ENCODE peak calls at places on chromosomes 11 and 22, in four cellular contexts. One of them, this sample, is unnamed.

GRCh38 chr11:112826026-112826425 is 135.2 kb upstream of the NCAM1 start:
- DNase-seq in GM19239: no peak
- DNase-seq in skeletal muscle cell: no peak
- DNase-seq in stimulated activated CD4-positive, alpha-beta T cell treated with anti-CD3 and anti-CD28 coated beads, Interleukin-1b, Interleukin-23, amount 100 ng/mL, for 1 hour: no peak
- DNase-seq in this sample: no peak

GRCh38 chr11:11963842-11964773 is 44.3 kb downstream of the DKK3 start:
- DNase-seq in GM19239: no peak
- DNase-seq in skeletal muscle cell: no peak
- DNase-seq in stimulated activated CD4-positive, alpha-beta T cell treated with anti-CD3 and anti-CD28 coated beads, Interleukin-1b, Interleukin-23, amount 100 ng/mL, for 1 hour: no peak
- DNase-seq in this sample: no peak

GRCh38 chr11:19374189-19374588 is 133.4 kb upstream of the E2F8 start:
- DNase-seq in GM19239: no peak
- DNase-seq in skeletal muscle cell: peak; percentile 99
- DNase-seq in stimulated activated CD4-positive, alpha-beta T cell treated with anti-CD3 and anti-CD28 coated beads, Interleukin-1b, Interleukin-23, amount 100 ng/mL, for 1 hour: no peak
- DNase-seq in this sample: no peak

GRCh38 chr11:102757823-102758549 is 22.4 kb downstream of the MMP10 start:
- DNase-seq in GM19239: no peak
- DNase-seq in skeletal muscle cell: peak; percentile 52
- DNase-seq in stimulated activated CD4-positive, alpha-beta T cell treated with anti-CD3 and anti-CD28 coated beads, Interleukin-1b, Interleukin-23, amount 100 ng/mL, for 1 hour: no peak
- DNase-seq in this sample: no peak

GRCh38 chr11:102111011-102111786 is 952 bp downstream of the YAP1 start:
- DNase-seq in GM19239: no peak
- DNase-seq in skeletal muscle cell: peak; percentile 73
- DNase-seq in stimulated activated CD4-positive, alpha-beta T cell treated with anti-CD3 and anti-CD28 coated beads, Interleukin-1b, Interleukin-23, amount 100 ng/mL, for 1 hour: no peak
- DNase-seq in this sample: no peak

GRCh38 chr11:10845589-10845988 is 12.3 kb downstream of the ZBED5 start:
- DNase-seq in GM19239: no peak
- DNase-seq in skeletal muscle cell: no peak
- DNase-seq in stimulated activated CD4-positive, alpha-beta T cell treated with anti-CD3 and anti-CD28 coated beads, Interleukin-1b, Interleukin-23, amount 100 ng/mL, for 1 hour: no peak
- DNase-seq in this sample: no peak

GRCh38 chr11:36463781-36464180 is 46.3 kb downstream of the TRAF6 start:
- DNase-seq in GM19239: no peak
- DNase-seq in skeletal muscle cell: no peak
- DNase-seq in stimulated activated CD4-positive, alpha-beta T cell treated with anti-CD3 and anti-CD28 coated beads, Interleukin-1b, Interleukin-23, amount 100 ng/mL, for 1 hour: no peak
- DNase-seq in this sample: no peak

GRCh38 chr11:70584786-70585545 is 186.6 kb downstream of the CTTN start:
- DNase-seq in GM19239: no peak
- DNase-seq in skeletal muscle cell: no peak
- DNase-seq in stimulated activated CD4-positive, alpha-beta T cell treated with anti-CD3 and anti-CD28 coated beads, Interleukin-1b, Interleukin-23, amount 100 ng/mL, for 1 hour: no peak
- DNase-seq in this sample: no peak

GRCh38 chr22:41833369-41834004 is 582 bp downstream of the SREBF2 start:
- DNase-seq in GM19239: no peak
- DNase-seq in skeletal muscle cell: no peak
- DNase-seq in stimulated activated CD4-positive, alpha-beta T cell treated with anti-CD3 and anti-CD28 coated beads, Interleukin-1b, Interleukin-23, amount 100 ng/mL, for 1 hour: no peak
- DNase-seq in this sample: no peak

GRCh38 chr11:1204381-1205101 is 18.3 kb upstream of the MUC5B start:
- DNase-seq in GM19239: no peak
- DNase-seq in skeletal muscle cell: no peak
- DNase-seq in stimulated activated CD4-positive, alpha-beta T cell treated with anti-CD3 and anti-CD28 coated beads, Interleukin-1b, Interleukin-23, amount 100 ng/mL, for 1 hour: no peak
- DNase-seq in this sample: no peak

GRCh38 chr11:123305601-123306000 is 110.6 kb upstream of the CLMP start:
- DNase-seq in GM19239: no peak
- DNase-seq in skeletal muscle cell: no peak
- DNase-seq in stimulated activated CD4-positive, alpha-beta T cell treated with anti-CD3 and anti-CD28 coated beads, Interleukin-1b, Interleukin-23, amount 100 ng/mL, for 1 hour: no peak
- DNase-seq in this sample: no peak

GRCh38 chr11:71370895-71371673 is 77.1 kb downstream of the DHCR7 start:
- DNase-seq in GM19239: no peak
- DNase-seq in skeletal muscle cell: no peak
- DNase-seq in stimulated activated CD4-positive, alpha-beta T cell treated with anti-CD3 and anti-CD28 coated beads, Interleukin-1b, Interleukin-23, amount 100 ng/mL, for 1 hour: no peak
- DNase-seq in this sample: no peak

GRCh38 chr11:1838426-1839131 is at the start of gene TNNI2:
- DNase-seq in GM19239: no peak
- DNase-seq in skeletal muscle cell: no peak
- DNase-seq in stimulated activated CD4-positive, alpha-beta T cell treated with anti-CD3 and anti-CD28 coated beads, Interleukin-1b, Interleukin-23, amount 100 ng/mL, for 1 hour: no peak
- DNase-seq in this sample: no peak

GRCh38 chr22:39292002-39292401 is 27.4 kb downstream of the RPL3 start:
- DNase-seq in GM19239: no peak
- DNase-seq in skeletal muscle cell: no peak
- DNase-seq in stimulated activated CD4-positive, alpha-beta T cell treated with anti-CD3 and anti-CD28 coated beads, Interleukin-1b, Interleukin-23, amount 100 ng/mL, for 1 hour: no peak
- DNase-seq in this sample: no peak

GRCh38 chr11:132844956-132845355 is 687.3 kb downstream of the OPCML start:
- DNase-seq in GM19239: no peak
- DNase-seq in skeletal muscle cell: peak; percentile 85
- DNase-seq in stimulated activated CD4-positive, alpha-beta T cell treated with anti-CD3 and anti-CD28 coated beads, Interleukin-1b, Interleukin-23, amount 100 ng/mL, for 1 hour: no peak
- DNase-seq in this sample: no peak

GRCh38 chr22:37075046-37075445 is 23.5 kb downstream of the KCTD17 start:
- DNase-seq in GM19239: no peak
- DNase-seq in skeletal muscle cell: no peak
- DNase-seq in stimulated activated CD4-positive, alpha-beta T cell treated with anti-CD3 and anti-CD28 coated beads, Interleukin-1b, Interleukin-23, amount 100 ng/mL, for 1 hour: no peak
- DNase-seq in this sample: no peak

GRCh38 chr22:43376765-43377485 is 33.8 kb upstream of the SCUBE1 start:
- DNase-seq in GM19239: peak; percentile 45
- DNase-seq in skeletal muscle cell: no peak
- DNase-seq in stimulated activated CD4-positive, alpha-beta T cell treated with anti-CD3 and anti-CD28 coated beads, Interleukin-1b, Interleukin-23, amount 100 ng/mL, for 1 hour: no peak
- DNase-seq in this sample: no peak

GRCh38 chr11:1563697-1564534 is 8.2 kb downstream of the DUSP8 start:
- DNase-seq in GM19239: no peak
- DNase-seq in skeletal muscle cell: no peak
- DNase-seq in stimulated activated CD4-positive, alpha-beta T cell treated with anti-CD3 and anti-CD28 coated beads, Interleukin-1b, Interleukin-23, amount 100 ng/mL, for 1 hour: no peak
- DNase-seq in this sample: no peak

GRCh38 chr11:105860105-105860504 is 161.9 kb downstream of the MSANTD4 start:
- DNase-seq in GM19239: no peak
- DNase-seq in skeletal muscle cell: no peak
- DNase-seq in stimulated activated CD4-positive, alpha-beta T cell treated with anti-CD3 and anti-CD28 coated beads, Interleukin-1b, Interleukin-23, amount 100 ng/mL, for 1 hour: no peak
- DNase-seq in this sample: no peak

GRCh38 chr11:426851-427250 is 12.1 kb upstream of the SIGIRR start:
- DNase-seq in GM19239: no peak
- DNase-seq in skeletal muscle cell: no peak
- DNase-seq in stimulated activated CD4-positive, alpha-beta T cell treated with anti-CD3 and anti-CD28 coated beads, Interleukin-1b, Interleukin-23, amount 100 ng/mL, for 1 hour: no peak
- DNase-seq in this sample: no peak

GRCh38 chr11:132960273-132960672 is 572.0 kb downstream of the OPCML start:
- DNase-seq in GM19239: no peak
- DNase-seq in skeletal muscle cell: no peak
- DNase-seq in stimulated activated CD4-positive, alpha-beta T cell treated with anti-CD3 and anti-CD28 coated beads, Interleukin-1b, Interleukin-23, amount 100 ng/mL, for 1 hour: no peak
- DNase-seq in this sample: no peak

GRCh38 chr11:7332451-7332850 is 80.7 kb downstream of the SYT9 start:
- DNase-seq in GM19239: no peak
- DNase-seq in skeletal muscle cell: no peak
- DNase-seq in stimulated activated CD4-positive, alpha-beta T cell treated with anti-CD3 and anti-CD28 coated beads, Interleukin-1b, Interleukin-23, amount 100 ng/mL, for 1 hour: no peak
- DNase-seq in this sample: no peak

GRCh38 chr11:59542142-59542810 is 30.9 kb downstream of the OR4D9 start:
- DNase-seq in GM19239: no peak
- DNase-seq in skeletal muscle cell: no peak
- DNase-seq in stimulated activated CD4-positive, alpha-beta T cell treated with anti-CD3 and anti-CD28 coated beads, Interleukin-1b, Interleukin-23, amount 100 ng/mL, for 1 hour: no peak
- DNase-seq in this sample: no peak

GRCh38 chr22:19959043-19959586 is 17.5 kb upstream of the TXNRD2 start:
- DNase-seq in GM19239: no peak
- DNase-seq in skeletal muscle cell: no peak
- DNase-seq in stimulated activated CD4-positive, alpha-beta T cell treated with anti-CD3 and anti-CD28 coated beads, Interleukin-1b, Interleukin-23, amount 100 ng/mL, for 1 hour: no peak
- DNase-seq in this sample: no peak

GRCh38 chr11:36162909-36163434 is 126.3 kb downstream of the COMMD9 start:
- DNase-seq in GM19239: no peak
- DNase-seq in skeletal muscle cell: no peak
- DNase-seq in stimulated activated CD4-positive, alpha-beta T cell treated with anti-CD3 and anti-CD28 coated beads, Interleukin-1b, Interleukin-23, amount 100 ng/mL, for 1 hour: no peak
- DNase-seq in this sample: peak; percentile 39

GRCh38 chr11:133935551-133935910 is 21.2 kb downstream of the IGSF9B start:
- DNase-seq in GM19239: no peak
- DNase-seq in skeletal muscle cell: no peak
- DNase-seq in stimulated activated CD4-positive, alpha-beta T cell treated with anti-CD3 and anti-CD28 coated beads, Interleukin-1b, Interleukin-23, amount 100 ng/mL, for 1 hour: no peak
- DNase-seq in this sample: no peak

GRCh38 chr11:112795896-112796686 is 165.1 kb upstream of the NCAM1 start:
- DNase-seq in GM19239: no peak
- DNase-seq in skeletal muscle cell: no peak
- DNase-seq in stimulated activated CD4-positive, alpha-beta T cell treated with anti-CD3 and anti-CD28 coated beads, Interleukin-1b, Interleukin-23, amount 100 ng/mL, for 1 hour: no peak
- DNase-seq in this sample: no peak

GRCh38 chr11:105935791-105936190 is 86.2 kb downstream of the MSANTD4 start:
- DNase-seq in GM19239: no peak
- DNase-seq in skeletal muscle cell: no peak
- DNase-seq in stimulated activated CD4-positive, alpha-beta T cell treated with anti-CD3 and anti-CD28 coated beads, Interleukin-1b, Interleukin-23, amount 100 ng/mL, for 1 hour: no peak
- DNase-seq in this sample: no peak

GRCh38 chr11:19892876-19893275 is 180.2 kb downstream of the NAV2 start:
- DNase-seq in GM19239: no peak
- DNase-seq in skeletal muscle cell: no peak
- DNase-seq in stimulated activated CD4-positive, alpha-beta T cell treated with anti-CD3 and anti-CD28 coated beads, Interleukin-1b, Interleukin-23, amount 100 ng/mL, for 1 hour: no peak
- DNase-seq in this sample: no peak

GRCh38 chr11:70825893-70826540 is 426.4 kb downstream of the SHANK2 start:
- DNase-seq in GM19239: no peak
- DNase-seq in skeletal muscle cell: no peak
- DNase-seq in stimulated activated CD4-positive, alpha-beta T cell treated with anti-CD3 and anti-CD28 coated beads, Interleukin-1b, Interleukin-23, amount 100 ng/mL, for 1 hour: no peak
- DNase-seq in this sample: no peak